ENCODE peak calls at places on chromosomes 5 and 9, in nine cellular contexts. X, K, B, Y, U, C, I, O and R are unnamed samples.

GRCh38 chr5:35904443-35905132 is 33.8 kb downstream of the CAPSL start:
- DNase-seq in U (no peak), Y (no peak), I (no peak), O (no peak), C (no peak), K (no peak), B (no peak), X (peak; percentile 54), R (no peak)

GRCh38 chr5:123844873-123845272 is 332.9 kb downstream of the CSNK1G3 start:
- DNase-seq in I (no peak), X (no peak), C (peak; percentile 8), U (peak; percentile 18), O (no peak), Y (no peak), K (no peak), B (no peak), R (no peak)

GRCh38 chr9:104961238-104961637 is 33.3 kb upstream of the ABCA1 start:
- DNase-seq in Y (no peak), B (peak; percentile 95), X (peak; percentile 33), O (no peak), U (peak; percentile 60), I (peak; percentile 10), K (no peak), C (peak; percentile 91), R (peak; percentile 25)

GRCh38 chr5:106827061-106827460 is 843.7 kb downstream of the EFNA5 start:
- DNase-seq in I (no peak), X (no peak), K (no peak), B (no peak), Y (no peak), C (no peak), U (peak; percentile 2), O (no peak), R (no peak)

GRCh38 chr5:111734013-111734412 is 23.0 kb downstream of the NREP start:
- DNase-seq in X (no peak), C (peak; percentile 54), O (no peak), I (no peak), U (peak; percentile 33), B (no peak), K (no peak), Y (no peak), R (no peak)

GRCh38 chr5:88518131-88519016 is 249.7 kb upstream of the TMEM161B start:
- DNase-seq in C (peak; percentile 92), I (no peak), B (no peak), O (no peak), Y (no peak), K (no peak), X (no peak), U (no peak), R (no peak)

GRCh38 chr9:132670816-132671371 is 630 bp downstream of the GTF3C4 start:
- DNase-seq in I (peak; percentile 24), K (peak; percentile 35), X (peak; percentile 59), O (peak; percentile 53), U (peak; percentile 38), B (peak; percentile 25), Y (peak; percentile 47), C (peak; percentile 45), R (peak; percentile 70)

GRCh38 chr9:88441301-88442007 is 53.2 kb downstream of the SPIN1 start:
- DNase-seq in O (no peak), I (no peak), B (no peak), K (no peak), U (no peak), Y (no peak), X (no peak), C (no peak), R (no peak)

GRCh38 chr5:62288118-62288517 is 17.9 kb upstream of the KIF2A start:
- DNase-seq in K (no peak), X (no peak), I (no peak), U (no peak), Y (no peak), O (no peak), B (no peak), C (no peak), R (no peak)

GRCh38 chr5:175460126-175460525 is 16.1 kb upstream of the DRD1 start:
- DNase-seq in Y (no peak), I (no peak), B (peak; percentile 49), K (no peak), X (no peak), U (peak; percentile 25), O (no peak), C (no peak), R (no peak)